ENCODE peak calls at places on chromosomes 1 and 21, in six cellular contexts. W, K, M, A, B and N are unnamed samples.

GRCh38 chr1:37795340-37796110 is 1.9 kb downstream of the MANEAL start:
- DNase-seq in W (no peak), K (peak), M (no peak), A (peak), B (peak), N (peak)

GRCh38 chr1:11052839-11053757 is 6.1 kb upstream of the MASP2 start:
- DNase-seq in W (no peak), K (peak), M (no peak), A (peak), B (no peak), N (peak)

GRCh38 chr1:189693140-189693539 is 784.5 kb downstream of the BRINP3 start:
- DNase-seq in W (no peak), K (no peak), M (no peak), A (no peak), B (no peak), N (no peak)

GRCh38 chr1:45009956-45010854 is 919 bp downstream of the HECTD3 start:
- DNase-seq in W (no peak), K (peak), M (no peak), A (peak), B (peak), N (no peak)

GRCh38 chr1:4851666-4852065 is 197.3 kb downstream of the AJAP1 start:
- DNase-seq in W (no peak), K (no peak), M (no peak), A (no peak), B (no peak), N (no peak)

GRCh38 chr1:35591211-35591610 is 18.1 kb downstream of the TFAP2E start:
- DNase-seq in W (no peak), K (no peak), M (no peak), A (no peak), B (no peak), N (no peak)

GRCh38 chr1:186749820-186750219 is 69.6 kb upstream of the PTGS2 start:
- DNase-seq in W (no peak), K (no peak), M (no peak), A (no peak), B (no peak), N (no peak)

GRCh38 chr1:232571523-232571922 is 58.4 kb downstream of the SIPA1L2 start:
- DNase-seq in W (no peak), K (no peak), M (no peak), A (no peak), B (no peak), N (no peak)

GRCh38 chr1:47201179-47201578 is 11.3 kb upstream of the PDZK1IP1 start:
- DNase-seq in W (no peak), K (no peak), M (no peak), A (no peak), B (no peak), N (no peak)

GRCh38 chr1:203534526-203534925 is 40.6 kb downstream of the OPTC start:
- DNase-seq in W (no peak), K (peak), M (no peak), A (no peak), B (no peak), N (no peak)

GRCh38 chr1:235504122-235504493 is at the start of gene B3GALNT2:
- DNase-seq in W (no peak), K (no peak), M (no peak), A (no peak), B (no peak), N (no peak)

GRCh38 chr1:3402258-3403010 is 52.0 kb upstream of the ARHGEF16 start:
- DNase-seq in W (no peak), K (no peak), M (no peak), A (no peak), B (no peak), N (no peak)

GRCh38 chr1:116067564-116067887 is 43.7 kb upstream of the MAB21L3 start:
- DNase-seq in W (no peak), K (no peak), M (no peak), A (no peak), B (no peak), N (no peak)

GRCh38 chr1:245881767-245882391 is 625.2 kb downstream of the SMYD3 start:
- DNase-seq in W (no peak), K (no peak), M (no peak), A (no peak), B (no peak), N (no peak)

GRCh38 chr1:39110325-39110851 is 84.2 kb downstream of the NDUFS5 start:
- DNase-seq in W (no peak), K (no peak), M (no peak), A (no peak), B (peak), N (no peak)

GRCh38 chr1:180584869-180585268 is 26.1 kb downstream of the OVAAL start:
- DNase-seq in W (no peak), K (no peak), M (no peak), A (no peak), B (no peak), N (no peak)

GRCh38 chr1:228646717-228647522 is 88.4 kb upstream of the RHOU start:
- DNase-seq in W (no peak), K (peak), M (peak), A (peak), B (no peak), N (peak)

GRCh38 chr1:204261746-204262505 is 48.1 kb upstream of the GOLT1A start:
- DNase-seq in W (no peak), K (no peak), M (no peak), A (no peak), B (no peak), N (no peak)

GRCh38 chr21:28396421-28396820 is 596.3 kb downstream of the LTN1 start:
- DNase-seq in W (no peak), K (no peak), M (no peak), A (no peak), B (no peak), N (no peak)

GRCh38 chr1:117673405-117673804 is 67.6 kb downstream of the TENT5C start:
- DNase-seq in W (no peak), K (no peak), M (no peak), A (no peak), B (no peak), N (no peak)

GRCh38 chr1:223444411-223444810 is 51.2 kb downstream of the CCDC185 start:
- DNase-seq in W (no peak), K (no peak), M (no peak), A (no peak), B (no peak), N (no peak)

GRCh38 chr1:13813398-13814012 is 113.5 kb downstream of the PRDM2 start:
- DNase-seq in W (no peak), K (no peak), M (no peak), A (peak), B (no peak), N (no peak)

GRCh38 chr1:116899529-116899928 is 10.2 kb upstream of the PTGFRN start:
- DNase-seq in W (no peak), K (no peak), M (no peak), A (no peak), B (no peak), N (no peak)

GRCh38 chr1:100028765-100029164 is 59.0 kb downstream of the SLC35A3 start:
- DNase-seq in W (no peak), K (no peak), M (no peak), A (no peak), B (no peak), N (no peak)

GRCh38 chr1:215891266-215891665 is 324.2 kb downstream of the KCTD3 start:
- DNase-seq in W (no peak), K (no peak), M (no peak), A (no peak), B (no peak), N (no peak)

GRCh38 chr1:164576311-164577271 is 17.6 kb downstream of the PBX1 start:
- DNase-seq in W (no peak), K (no peak), M (no peak), A (peak), B (no peak), N (no peak)

GRCh38 chr1:182129398-182129797 is 67.9 kb upstream of the ZNF648 start:
- DNase-seq in W (no peak), K (no peak), M (no peak), A (no peak), B (no peak), N (no peak)

GRCh38 chr1:234989019-234989418 is 139.6 kb downstream of the TOMM20 start:
- DNase-seq in W (no peak), K (no peak), M (no peak), A (no peak), B (no peak), N (no peak)

DNA sequence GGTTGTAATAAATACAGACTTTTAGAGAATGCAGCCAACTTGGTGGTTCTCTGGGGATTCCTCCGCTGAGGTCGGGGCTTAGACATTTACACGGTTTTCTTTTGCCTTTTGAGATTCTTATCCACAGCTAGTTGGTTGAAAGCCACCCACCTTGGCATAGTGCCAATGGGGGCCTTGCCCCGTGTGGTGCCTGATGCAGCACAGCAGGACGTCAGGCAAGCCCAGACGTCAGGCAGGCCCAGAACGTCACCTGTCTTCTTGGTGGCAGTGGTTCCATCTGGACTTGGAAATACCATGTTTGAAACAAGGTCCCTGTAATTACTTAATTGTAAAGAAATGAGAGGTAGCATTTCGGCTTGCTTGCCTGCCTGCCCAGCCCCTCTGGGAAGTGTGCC is 78.5 kb downstream of the GALNT2 start:
- DNase-seq in W (no peak), K (no peak), M (no peak), A (no peak), B (no peak), N (no peak)
- TF ChIP-seq POLR2AphosphoS5 in W (no peak), K (no peak), M (no peak), A (no peak), B (no peak), N (no peak)

DNA sequence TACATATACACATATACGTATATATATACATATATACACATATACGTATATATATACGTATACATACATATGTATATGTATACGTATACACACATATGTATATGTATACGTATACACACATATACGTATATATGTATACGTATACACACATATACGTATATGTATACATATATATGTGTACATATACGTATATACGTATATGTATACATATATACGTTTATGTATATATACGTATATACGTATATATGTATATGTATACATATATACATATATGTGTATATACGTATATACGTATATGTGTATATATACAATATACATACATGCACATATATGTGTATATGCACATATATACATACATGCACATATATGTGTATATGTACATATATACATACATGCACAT is 396.2 kb upstream of the DUSP10 start:
- DNase-seq in W (no peak), K (no peak), M (no peak), A (no peak), B (no peak), N (no peak)
- TF ChIP-seq POLR2AphosphoS5 in W (no peak), K (no peak), M (no peak), A (no peak), B (no peak), N (no peak)

GRCh38 chr1:33295450-33296081 is 25.3 kb downstream of the A3GALT2 start:
- DNase-seq in W (peak), K (peak), M (peak), A (peak), B (peak), N (peak)
- TF ChIP-seq POLR2AphosphoS5 in W (no peak), K (no peak), M (no peak), A (no peak), B (no peak), N (no peak)

GRCh38 chr1:155609515-155610256 is at the start of gene MSTO1:
- DNase-seq in W (peak), K (peak), M (peak), A (peak), B (peak), N (peak)
- TF ChIP-seq POLR2AphosphoS5 in W (peak), K (peak), M (peak), A (peak), B (peak), N (peak)

GRCh38 chr1:156436319-156437043 is 64.1 kb downstream of the MEF2D start:
- DNase-seq in W (no peak), K (no peak), M (no peak), A (peak), B (no peak), N (no peak)
- TF ChIP-seq POLR2AphosphoS5 in W (no peak), K (no peak), M (no peak), A (no peak), B (no peak), N (no peak)

DNA sequence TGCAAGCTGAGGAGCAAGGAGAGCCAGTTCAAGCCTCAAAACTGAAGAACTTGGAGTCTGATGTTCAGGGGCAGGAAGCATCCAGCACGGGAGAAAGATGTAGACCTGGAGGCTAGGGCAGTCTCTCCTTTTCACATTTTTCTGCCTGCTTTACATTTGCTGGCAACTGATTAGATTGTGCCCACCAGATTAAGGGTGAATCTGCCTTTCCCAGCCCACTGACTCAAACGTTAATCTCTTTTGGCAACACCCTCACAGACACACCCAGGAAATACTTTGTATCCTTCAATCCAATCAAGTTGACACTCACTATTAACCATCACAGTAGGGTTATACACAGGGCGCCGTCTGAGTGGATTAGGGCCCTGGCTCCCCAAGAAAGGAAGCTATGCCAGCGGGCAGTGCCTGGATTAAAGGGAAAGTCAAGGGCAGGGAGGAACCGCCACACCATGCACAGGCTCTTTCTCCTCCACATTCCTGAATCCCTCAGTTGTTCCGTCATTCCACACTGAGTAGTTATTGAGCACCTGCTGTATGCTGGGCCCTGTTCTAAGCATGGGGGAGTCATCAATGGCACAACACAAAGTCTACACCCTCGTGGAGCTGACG is 56.2 kb downstream of the EVA1C start:
- DNase-seq in W (no peak), K (no peak), M (no peak), A (no peak), B (no peak), N (no peak)
- TF ChIP-seq POLR2AphosphoS5 in W (no peak), K (no peak), M (no peak), A (no peak), B (no peak), N (no peak)

DNA sequence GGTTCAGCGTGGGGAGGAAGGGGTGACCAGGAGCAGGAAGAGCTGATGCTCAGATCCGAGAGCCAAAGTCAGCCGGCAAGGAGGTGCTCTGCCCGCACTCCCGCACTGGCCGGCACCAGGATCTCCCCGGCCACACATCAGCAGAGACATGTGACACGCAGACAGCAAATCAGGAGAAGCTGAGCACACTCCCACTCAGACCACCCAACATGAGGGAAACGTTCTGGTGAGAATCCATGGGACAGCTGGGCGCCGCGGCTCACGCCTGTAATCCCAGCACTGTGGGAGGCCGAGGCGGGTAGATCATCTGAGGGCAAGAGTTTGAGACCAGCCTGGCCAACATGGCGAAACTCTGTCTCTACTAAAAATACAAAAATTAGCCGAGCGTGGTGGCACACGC is 18.6 kb upstream of the PTTG1IP start:
- DNase-seq in W (no peak), K (no peak), M (no peak), A (no peak), B (no peak), N (no peak)
- TF ChIP-seq POLR2AphosphoS5 in W (no peak), K (no peak), M (no peak), A (no peak), B (no peak), N (no peak)

GRCh38 chr1:201488817-201489581 is 17.9 kb downstream of the CSRP1 start:
- DNase-seq in W (peak), K (no peak), M (no peak), A (no peak), B (peak), N (no peak)
- TF ChIP-seq POLR2AphosphoS5 in W (peak), K (peak), M (no peak), A (no peak), B (peak), N (no peak)

GRCh38 chr1:155024315-155024714 is 9.3 kb downstream of the DCST2 start:
- DNase-seq in W (no peak), K (no peak), M (no peak), A (no peak), B (no peak), N (no peak)

GRCh38 chr1:155023627-155024026 is 10.0 kb downstream of the DCST2 start:
- DNase-seq in W (no peak), K (no peak), M (no peak), A (no peak), B (no peak), N (no peak)

GRCh38 chr1:155022927-155023236 is 10.7 kb downstream of the DCST2 start:
- DNase-seq in W (no peak), K (peak), M (no peak), A (no peak), B (peak), N (peak)

GRCh38 chr1:155026588-155026987 is 7.0 kb downstream of the DCST2 start:
- DNase-seq in W (no peak), K (no peak), M (no peak), A (no peak), B (no peak), N (no peak)

DNA sequence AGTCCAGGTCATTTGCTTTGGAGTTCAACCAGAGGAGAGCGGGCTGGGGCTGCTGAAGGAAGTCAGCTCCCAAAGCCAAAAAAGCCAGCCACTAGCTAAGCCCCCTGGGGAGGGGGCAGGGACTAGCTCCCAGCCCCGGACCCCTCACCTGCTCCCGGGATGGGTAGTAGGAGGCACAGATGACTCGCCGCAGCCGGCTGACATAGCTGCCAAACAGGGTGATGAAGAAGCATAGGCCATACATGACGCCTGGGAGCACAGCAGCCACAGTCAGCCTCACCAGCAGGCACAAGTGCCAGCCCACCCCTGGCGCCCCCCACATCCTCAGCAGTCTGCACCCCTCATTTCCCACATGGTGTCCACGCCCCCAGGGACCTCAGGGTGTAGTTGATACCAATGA is 7.4 kb downstream of the DCST2 start:
- DNase-seq in W (no peak), K (no peak), M (no peak), A (no peak), B (no peak), N (no peak)
- TF ChIP-seq POLR2AphosphoS5 in W (no peak), K (no peak), M (no peak), A (no peak), B (no peak), N (no peak)